ENCODE peak calls at places on chromosomes 16 and 17, in nine cellular contexts. F is tibial artery, D is lower lobe of right lung, B is A673, I is IMR-90, P is SJSA1, N is H9, W is endothelial cell of umbilical vein, R is neural progenitor cell. J is an unnamed sample. For H3K4me1, the result is how much of the 10 kb centered on the place peaks cover.

GRCh38 chr16:72380283-72380682 is 208.3 kb upstream of the PMFBP1 start:
- DNase-seq in F (no peak), D (no peak), B (no peak), I (no peak), P (peak), N (no peak), W (peak), R (peak), J (no peak)

GRCh38 chr17:8359769-8360168 is 16.7 kb downstream of the KRABD2 start:
- DNase-seq in F (no peak), D (no peak), B (peak), I (peak), P (peak), N (no peak), W (peak), R (no peak), J (peak)

GRCh38 chr17:29723283-29724047 is 100.8 kb upstream of the CORO6 start:
- DNase-seq in F (no peak), D (no peak), B (no peak), I (no peak), P (no peak), N (no peak), W (no peak), R (no peak), J (no peak)

GRCh38 chr16:8850279-8850885 is 18.4 kb downstream of the CARHSP1 start:
- DNase-seq in F (peak), D (no peak), B (no peak), I (peak), P (peak), N (peak), W (peak), R (no peak), J (peak)

GRCh38 chr17:75785016-75785769 is 587 bp downstream of the UNK start:
- DNase-seq in F (peak), D (peak), B (peak), I (peak), P (peak), N (no peak), W (no peak), R (peak), J (peak)

GRCh38 chr17:17495448-17496188 is 577 bp downstream of the RASD1 start:
- DNase-seq in F (peak), D (peak), B (peak), I (peak), P (no peak), N (no peak), W (peak), R (peak), J (peak)

GRCh38 chr17:2867441-2868424 is 71.5 kb downstream of the RAP1GAP2 start:
- DNase-seq in F (no peak), D (no peak), B (no peak), I (peak), P (no peak), N (peak), W (no peak), R (peak), J (no peak)

GRCh38 chr16:60432472-60432871 is 1603.8 kb downstream of the CDH8 start:
- DNase-seq in F (no peak), D (no peak), B (no peak), I (no peak), P (no peak), N (no peak), W (no peak), R (no peak), J (no peak)

GRCh38 chr17:67469208-67469980 is 92.3 kb downstream of the PITPNC1 start:
- DNase-seq in F (no peak), D (peak), B (peak), I (peak), P (no peak), N (peak), W (no peak), R (no peak), J (no peak)

GRCh38 chr17:32943647-32944191 is 15.8 kb downstream of the TMEM98 start:
- DNase-seq in F (no peak), D (no peak), B (no peak), I (peak), P (no peak), N (no peak), W (no peak), R (no peak), J (no peak)

GRCh38 chr17:44928136-44928535 is 12.8 kb upstream of the GFAP start:
- DNase-seq in F (peak), D (peak), B (no peak), I (no peak), P (no peak), N (no peak), W (no peak), R (no peak), J (no peak)

GRCh38 chr17:31902693-31903092 is 1.2 kb upstream of the UTP6 start:
- DNase-seq in F (no peak), D (no peak), B (no peak), I (no peak), P (no peak), N (no peak), W (no peak), R (no peak), J (no peak)

GRCh38 chr16:64534180-64534780 is 587.6 kb downstream of the CDH11 start:
- DNase-seq in F (no peak), D (no peak), B (no peak), I (no peak), P (no peak), N (no peak), W (no peak), R (no peak), J (no peak)

GRCh38 chr17:16917995-16918394 is 53.9 kb downstream of the TNFRSF13B start:
- DNase-seq in F (peak), D (peak), B (no peak), I (no peak), P (no peak), N (no peak), W (no peak), R (no peak), J (no peak)

GRCh38 chr17:74429604-74430384 is 2.1 kb upstream of the GPRC5C start:
- DNase-seq in F (no peak), D (peak), B (no peak), I (no peak), P (peak), N (peak), W (no peak), R (peak), J (no peak)

GRCh38 chr17:73902416-73903181 is 258.4 kb upstream of the SDK2 start:
- DNase-seq in F (no peak), D (no peak), B (no peak), I (no peak), P (no peak), N (peak), W (no peak), R (peak), J (no peak)

GRCh38 chr17:4956493-4957061 is 5.7 kb downstream of the ENO3 start:
- DNase-seq in F (no peak), D (no peak), B (no peak), I (no peak), P (no peak), N (peak), W (no peak), R (peak), J (no peak)

GRCh38 chr17:8835631-8836364 is 31.7 kb downstream of the PIK3R6 start:
- DNase-seq in F (no peak), D (no peak), B (no peak), I (no peak), P (no peak), N (no peak), W (no peak), R (no peak), J (no peak)

GRCh38 chr17:75771334-75772281 is 6.6 kb upstream of the GALK1 start:
- DNase-seq in F (peak), D (no peak), B (no peak), I (peak), P (no peak), N (peak), W (no peak), R (no peak), J (no peak)

GRCh38 chr17:69728816-69729215 is 314.3 kb downstream of the MAP2K6 start:
- DNase-seq in F (no peak), D (no peak), B (no peak), I (no peak), P (no peak), N (no peak), W (no peak), R (no peak), J (no peak)

GRCh38 chr16:48542966-48543365 is 67.0 kb downstream of the N4BP1 start:
- DNase-seq in F (no peak), D (no peak), B (no peak), I (no peak), P (no peak), N (no peak), W (no peak), R (no peak), J (no peak)

GRCh38 chr17:73863761-73864535 is 219.7 kb upstream of the SDK2 start:
- DNase-seq in F (no peak), D (no peak), B (no peak), I (no peak), P (no peak), N (no peak), W (no peak), R (no peak), J (no peak)

GRCh38 chr17:7818026-7818425 is 16.0 kb upstream of the KDM6B start:
- DNase-seq in F (no peak), D (no peak), B (no peak), I (no peak), P (no peak), N (no peak), W (no peak), R (no peak), J (no peak)

GRCh38 chr17:44775136-44775837 is 16.5 kb downstream of the ADAM11 start:
- DNase-seq in F (peak), D (peak), B (peak), I (peak), P (peak), N (no peak), W (peak), R (peak), J (peak)

GRCh38 chr17:7886227-7887037 is 2.2 kb upstream of the CHD3 start:
- DNase-seq in F (no peak), D (no peak), B (peak), I (peak), P (peak), N (peak), W (peak), R (peak), J (peak)

GRCh38 chr17:70520447-70520846 is 351.1 kb downstream of the KCNJ2 start:
- DNase-seq in F (no peak), D (no peak), B (no peak), I (no peak), P (no peak), N (no peak), W (no peak), R (no peak), J (no peak)

GRCh38 chr17:66971730-66972441 is 7.4 kb downstream of the CACNG4 start:
- DNase-seq in F (no peak), D (no peak), B (no peak), I (no peak), P (no peak), N (no peak), W (no peak), R (no peak), J (no peak)

GRCh38 chr17:72219824-72220473 is 99.1 kb downstream of the SOX9 start:
- DNase-seq in F (no peak), D (no peak), B (no peak), I (no peak), P (no peak), N (peak), W (no peak), R (no peak), J (no peak)
- H3K4me1 ChIP-seq in F (under half), D (under half), B (under half), I (under half), P (under half), N (under half), W (under half), R (half or more), J (under half)

GRCh38 chr17:47948706-47949196 is 7.4 kb downstream of the PNPO start:
- DNase-seq in F (no peak), D (no peak), B (no peak), I (no peak), P (no peak), N (no peak), W (peak), R (no peak), J (no peak)

GRCh38 chr17:47945080-47945479 is 3.7 kb downstream of the PNPO start:
- DNase-seq in F (no peak), D (no peak), B (no peak), I (no peak), P (no peak), N (no peak), W (no peak), R (no peak), J (no peak)

GRCh38 chr17:47945529-47946508 is 4.4 kb downstream of the PNPO start:
- DNase-seq in F (no peak), D (no peak), B (no peak), I (no peak), P (no peak), N (no peak), W (no peak), R (no peak), J (no peak)

GRCh38 chr17:47946929-47947397 is 5.6 kb downstream of the PNPO start:
- DNase-seq in F (peak), D (peak), B (peak), I (peak), P (peak), N (peak), W (peak), R (peak), J (peak)

DNA sequence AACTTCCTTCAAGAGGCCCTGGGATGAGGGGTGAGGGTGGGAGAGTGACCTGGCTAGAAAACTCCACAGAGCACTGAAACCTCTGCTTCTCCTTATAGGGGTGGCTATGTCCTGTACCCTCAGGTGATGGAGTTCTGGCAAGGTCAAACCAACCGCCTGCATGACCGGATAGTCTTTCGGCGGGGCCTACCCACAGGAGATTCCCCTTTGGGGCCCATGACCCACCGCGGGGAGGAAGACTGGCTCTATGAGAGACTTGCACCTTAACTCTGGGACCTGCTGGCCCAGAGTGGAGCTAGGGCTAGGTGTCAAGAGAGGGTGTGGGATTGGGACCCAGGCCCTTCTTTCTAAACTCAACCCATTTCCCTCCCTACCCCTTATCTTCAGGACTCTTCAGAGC is 5.1 kb downstream of the PNPO start:
- DNase-seq in F (no peak), D (no peak), B (no peak), I (no peak), P (no peak), N (no peak), W (no peak), R (no peak), J (no peak)
- H3K4me1 ChIP-seq in F (under half), D (half or more), B (under half), I (under half), P (under half), N (under half), W (under half), R (under half), J (under half)

GRCh38 chr16:85151079-85151602 is 38.9 kb upstream of the CIBAR2 start:
- DNase-seq in F (no peak), D (no peak), B (no peak), I (no peak), P (no peak), N (no peak), W (no peak), R (no peak), J (no peak)
- H3K4me1 ChIP-seq in F (under half), D (under half), B (under half), I (under half), P (under half), N (under half), W (under half), R (under half), J (under half)

DNA sequence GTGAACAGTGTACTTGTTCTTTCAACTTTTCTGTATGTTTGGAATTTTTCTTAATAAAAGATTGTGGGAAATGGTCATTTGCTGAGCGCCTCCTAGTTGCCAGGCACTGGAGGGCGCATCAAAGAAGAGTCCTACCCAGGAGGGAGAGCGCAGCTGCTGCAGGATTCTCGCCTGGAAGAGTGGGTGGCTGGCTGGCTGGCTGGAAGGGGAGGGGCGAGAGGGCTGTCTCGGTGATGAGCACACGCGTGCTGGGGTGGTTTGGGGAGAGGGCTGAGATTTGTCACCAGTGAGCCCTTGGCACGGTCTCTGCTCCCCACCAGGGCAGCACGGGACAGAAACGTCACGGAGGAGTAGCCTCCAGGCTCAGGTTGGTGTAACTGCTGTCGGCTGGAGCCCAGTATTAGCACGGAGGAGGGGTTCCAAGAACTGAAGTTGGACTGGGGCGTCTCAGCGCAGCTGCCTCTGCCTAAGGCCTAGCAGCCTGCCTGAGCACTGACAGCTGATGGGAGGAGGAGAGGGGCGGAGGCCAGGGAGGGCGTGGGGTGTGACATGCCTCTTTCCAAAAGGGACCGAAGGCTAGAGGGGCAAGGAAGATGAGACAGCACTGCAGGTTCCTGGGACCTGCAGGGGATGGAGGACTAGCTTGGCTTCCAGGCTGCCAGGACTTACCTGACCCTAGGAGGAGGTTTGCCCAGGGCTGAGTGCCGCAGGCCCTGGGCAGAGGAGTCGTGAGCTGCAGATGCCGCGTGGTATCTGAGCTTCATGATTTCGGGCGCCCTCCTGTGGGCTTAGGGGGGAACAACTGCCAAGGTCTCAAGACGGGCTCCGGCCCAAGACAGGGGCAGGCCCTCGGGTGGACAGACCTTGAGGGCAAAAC is 5.7 kb downstream of the LDHD start:
- DNase-seq in F (peak), D (peak), B (peak), I (peak), P (peak), N (peak), W (peak), R (peak), J (peak)
- H3K4me1 ChIP-seq in F (under half), D (half or more), B (under half), I (under half), P (under half), N (under half), W (under half), R (under half), J (under half)

DNA sequence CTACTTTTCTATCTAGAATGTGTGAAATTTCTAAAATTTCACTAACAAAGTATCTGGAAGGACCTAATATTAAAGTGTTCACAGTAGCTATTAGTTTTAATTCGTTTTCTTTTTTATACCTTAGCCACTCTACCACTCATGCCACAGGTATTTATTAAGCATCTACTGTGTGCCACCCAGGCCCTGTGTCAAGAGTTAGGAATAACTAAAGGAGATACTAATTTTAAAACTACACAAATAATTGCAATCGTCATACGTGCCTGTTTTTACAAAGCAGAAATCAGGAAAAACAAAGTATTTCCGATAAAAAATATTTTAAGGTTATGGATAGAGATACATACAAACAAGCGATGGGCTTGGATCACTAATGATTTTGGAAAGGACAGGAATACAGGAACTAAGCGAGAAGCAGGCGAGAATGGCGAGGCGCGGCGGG is 483 bp upstream of the EEF2K start:
- DNase-seq in F (no peak), D (no peak), B (no peak), I (no peak), P (no peak), N (no peak), W (no peak), R (no peak), J (no peak)
- H3K4me1 ChIP-seq in F (under half), D (under half), B (under half), I (under half), P (under half), N (under half), W (under half), R (under half), J (under half)

GRCh38 chr17:82101767-82102679 is 4.0 kb upstream of the FASN start:
- DNase-seq in F (no peak), D (no peak), B (no peak), I (no peak), P (no peak), N (no peak), W (no peak), R (no peak), J (no peak)
- H3K4me1 ChIP-seq in F (under half), D (half or more), B (under half), I (under half), P (under half), N (under half), W (under half), R (half or more), J (under half)

GRCh38 chr16:4319454-4319853 is 3.6 kb downstream of the GLIS2 start:
- DNase-seq in F (peak), D (no peak), B (no peak), I (no peak), P (no peak), N (no peak), W (no peak), R (no peak), J (no peak)
- H3K4me1 ChIP-seq in F (half or more), D (half or more), B (under half), I (under half), P (under half), N (under half), W (under half), R (under half), J (under half)

DNA sequence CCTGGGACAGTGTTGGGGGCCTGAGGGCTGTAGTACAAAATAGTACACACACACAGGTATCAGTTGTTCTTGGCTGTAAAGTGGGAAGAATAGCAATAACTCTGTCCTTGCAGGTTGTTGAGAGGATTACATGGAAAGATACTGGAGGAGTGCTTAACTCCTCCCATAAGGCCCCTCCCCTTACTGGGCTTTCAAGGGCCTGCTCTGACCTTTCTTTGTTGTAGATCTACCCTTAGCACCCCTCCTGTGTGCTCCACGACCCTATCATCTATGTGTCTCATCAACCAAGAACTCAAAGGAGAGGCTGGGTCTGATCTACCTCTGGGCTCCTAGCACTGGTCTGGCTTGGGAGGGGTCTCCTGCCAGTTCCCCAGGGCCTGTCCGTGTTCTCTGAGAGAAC is 8.3 kb upstream of the EDC4 start:
- DNase-seq in F (no peak), D (no peak), B (no peak), I (no peak), P (no peak), N (no peak), W (no peak), R (peak), J (no peak)
- H3K4me1 ChIP-seq in F (under half), D (under half), B (under half), I (under half), P (under half), N (under half), W (under half), R (under half), J (under half)